ENCODE peak calls at places on chromosomes 5 and 9, in five cellular contexts. J is A549, U is tibial nerve, H is transverse colon, E is HepG2. P is an unnamed sample.

GRCh38 chr5:43065384-43066230 is 25.5 kb upstream of the ANXA2R start:
- DNase-seq in U (peak; percentile 41), H (peak; percentile 62), J (no peak), E (no peak), P (peak; percentile 50)

GRCh38 chr9:20754556-20754955 is 70.5 kb downstream of the FOCAD start:
- DNase-seq in U (no peak), H (no peak), E (no peak), J (no peak), P (no peak)

GRCh38 chr5:3020426-3020825 is 268.9 kb upstream of the IRX2 start:
- DNase-seq in E (no peak), J (no peak), U (no peak), H (no peak), P (no peak)

GRCh38 chr5:148966348-148966747 is 96.5 kb downstream of the SH3TC2 start:
- DNase-seq in E (no peak), U (no peak), J (no peak), H (no peak), P (no peak)

GRCh38 chr5:123929055-123929474 is 417.1 kb downstream of the CSNK1G3 start:
- DNase-seq in H (no peak), J (no peak), U (no peak), E (no peak), P (no peak)

GRCh38 chr5:175354961-175355360 is 89.0 kb downstream of the DRD1 start:
- DNase-seq in J (no peak), E (no peak), H (no peak), U (no peak), P (no peak)

GRCh38 chr5:82225525-82226172 is 52.5 kb downstream of the RPS23 start:
- DNase-seq in E (peak; percentile 55), H (peak; percentile 59), U (peak; percentile 84), J (peak; percentile 41), P (peak; percentile 59)

GRCh38 chr5:80554646-80555045 is 15.4 kb downstream of the ANKRD34B start:
- DNase-seq in E (no peak), J (no peak), H (no peak), U (no peak), P (no peak)

GRCh38 chr5:139651863-139652787 is 4.0 kb downstream of the CXXC5 start:
- DNase-seq in H (peak; percentile 87), U (peak; percentile 88), J (peak; percentile 88), E (no peak), P (peak; percentile 73)

GRCh38 chr5:87912419-87912818 is 356.2 kb downstream of the TMEM161B start:
- DNase-seq in U (no peak), J (no peak), E (no peak), H (no peak), P (no peak)

GRCh38 chr5:147658293-147658932 is 124.1 kb downstream of the JAKMIP2 start:
- DNase-seq in H (no peak), J (no peak), U (no peak), E (no peak), P (no peak)

GRCh38 chr9:90000925-90001324 is 396.1 kb downstream of the GADD45G start:
- DNase-seq in U (no peak), H (no peak), J (no peak), E (no peak), P (no peak)

GRCh38 chr9:92661761-92662160 is 8.2 kb downstream of the IPPK start:
- DNase-seq in E (no peak), H (no peak), J (no peak), U (no peak), P (no peak)

GRCh38 chr5:157828031-157828948 is 30.7 kb downstream of the CLINT1 start:
- DNase-seq in E (no peak), J (no peak), H (no peak), U (no peak), P (no peak)

GRCh38 chr5:68708156-68708841 is 385.5 kb upstream of the SLC30A5 start:
- DNase-seq in U (no peak), H (no peak), J (no peak), E (no peak), P (no peak)

GRCh38 chr5:177607452-177608192 is 7.7 kb downstream of the B4GALT7 start:
- DNase-seq in U (peak; percentile 54), J (peak; percentile 90), H (peak; percentile 83), E (peak; percentile 58), P (peak; percentile 77)

GRCh38 chr5:156391139-156391538 is 64.2 kb downstream of the SGCD start:
- DNase-seq in E (peak; percentile 51), J (no peak), H (no peak), U (no peak), P (no peak)

GRCh38 chr5:155080721-155081120 is 67.2 kb downstream of the KIF4B start:
- DNase-seq in H (no peak), U (no peak), J (no peak), E (no peak), P (no peak)

GRCh38 chr5:132475939-132476852 is 14.4 kb downstream of the IRF1 start:
- DNase-seq in E (peak; percentile 83), H (peak; percentile 66), U (no peak), J (no peak), P (peak; percentile 31)

GRCh38 chr5:68932830-68933434 is 160.9 kb upstream of the SLC30A5 start:
- DNase-seq in H (no peak), J (no peak), U (no peak), E (no peak), P (no peak)

GRCh38 chr9:94611638-94612068 is 18.0 kb upstream of the FBP2 start:
- DNase-seq in U (no peak), H (no peak), E (no peak), J (no peak), P (no peak)

GRCh38 chr5:90488791-90489190 is 14.1 kb downstream of the POLR3G start:
- DNase-seq in E (no peak), U (no peak), H (no peak), J (no peak), P (no peak)

GRCh38 chr5:132033122-132033521 is 21.7 kb upstream of the ACSL6 start:
- DNase-seq in U (no peak), E (no peak), H (no peak), J (no peak), P (no peak)

GRCh38 chr5:89268460-89268859 is 385.5 kb upstream of the MEF2C start:
- DNase-seq in H (peak; percentile 12), U (no peak), E (no peak), J (no peak), P (no peak)

GRCh38 chr5:61637566-61637965 is 305.5 kb downstream of the ZSWIM6 start:
- DNase-seq in H (no peak), U (no peak), E (no peak), J (no peak), P (no peak)

GRCh38 chr5:103849934-103850333 is 287.3 kb upstream of the NUDT12 start:
- DNase-seq in H (no peak), J (peak; percentile 33), U (no peak), E (no peak), P (no peak)

GRCh38 chr5:97635553-97635952 is 452.5 kb upstream of the RIOK2 start:
- DNase-seq in J (no peak), H (no peak), U (no peak), E (no peak), P (no peak)

GRCh38 chr9:111037744-111038335 is 430 bp downstream of the LPAR1 start:
- DNase-seq in E (peak; percentile 6), J (no peak), H (peak; percentile 42), U (no peak), P (peak; percentile 69)

GRCh38 chr9:116087751-116088194 is 65.8 kb upstream of the PAPPA start:
- DNase-seq in U (no peak), H (no peak), J (peak; percentile 47), E (no peak), P (no peak)

DNA sequence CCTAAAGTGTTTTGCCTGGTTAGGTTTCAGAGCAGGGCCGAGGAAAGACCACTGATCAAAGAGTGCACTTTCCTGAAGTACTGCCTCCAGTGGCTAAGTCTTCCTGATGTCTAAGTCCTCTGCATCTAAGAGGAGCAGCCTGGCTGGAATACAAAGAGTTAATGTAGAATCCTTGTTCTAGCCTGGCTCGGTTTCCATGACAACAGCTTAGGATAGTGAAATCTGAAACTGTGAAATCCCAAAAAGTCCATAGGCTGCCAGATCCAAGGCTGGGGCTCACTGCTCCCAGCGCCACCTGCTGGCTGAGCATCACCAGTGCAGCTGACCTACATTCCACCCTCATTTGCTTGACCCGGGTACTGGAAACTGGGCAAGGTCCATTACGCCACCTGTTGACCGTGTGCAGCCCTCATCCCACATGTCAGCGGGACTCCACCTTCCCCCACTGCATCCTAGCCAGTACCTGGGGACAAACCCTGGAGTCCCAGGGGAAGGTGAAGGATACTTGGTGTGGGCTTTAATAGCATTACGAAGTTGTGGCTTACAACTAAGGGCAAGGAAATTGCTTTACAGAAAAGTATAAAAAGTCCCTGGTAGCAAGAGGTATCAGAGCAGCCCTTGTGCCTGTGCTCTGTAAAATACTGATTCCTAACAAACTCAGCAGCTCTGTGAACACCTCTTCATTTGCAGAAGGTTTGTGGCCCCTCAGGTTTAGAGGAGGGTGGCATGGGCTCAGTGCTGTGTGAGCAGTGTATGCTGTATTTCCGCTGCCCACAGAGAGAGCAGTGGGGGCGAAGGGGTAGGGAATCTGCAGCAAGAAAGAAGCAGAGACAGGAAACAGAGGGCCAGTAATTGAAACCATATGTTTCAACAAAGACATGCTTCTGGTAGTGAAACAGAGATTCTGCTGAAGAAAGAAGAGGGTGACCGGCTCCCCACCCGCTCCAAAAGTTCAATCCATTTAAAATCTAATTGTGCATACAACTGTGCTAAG is 36.0 kb downstream of the PCDHGC5 start:
- DNase-seq in U (peak; percentile 89), E (peak; percentile 85), H (peak; percentile 87), J (peak; percentile 92), P (peak; percentile 87)
- TF ChIP-seq EP300 in U (peak; percentile 47), E (peak; percentile 8), H (no peak), J (no peak), P (no peak)

GRCh38 chr5:15501057-15501791 is 1.2 kb downstream of the FBXL7 start:
- DNase-seq in E (no peak), H (peak; percentile 18), U (peak; percentile 50), J (peak; percentile 13), P (peak; percentile 65)

GRCh38 chr5:15506146-15506545 is 6.2 kb downstream of the FBXL7 start:
- DNase-seq in J (no peak), H (no peak), U (no peak), E (no peak), P (no peak)

GRCh38 chr5:15500326-15500958 is 462 bp downstream of the FBXL7 start:
- DNase-seq in U (peak; percentile 49), J (peak; percentile 3), H (peak; percentile 20), E (no peak), P (peak; percentile 78)

GRCh38 chr5:15499528-15500325 is at the start of gene FBXL7:
- DNase-seq in H (peak; percentile 55), J (peak; percentile 28), E (peak; percentile 4), U (peak; percentile 58), P (peak; percentile 83)

GRCh38 chr5:15502208-15502607 is 2.2 kb downstream of the FBXL7 start:
- DNase-seq in U (no peak), E (no peak), J (no peak), H (no peak), P (no peak)
- H3K4me3 ChIP-seq in U (peak overlapping the region; percentile 77), E (no peak overlapping the region), J (no peak overlapping the region), H (no peak overlapping the region), P (peak overlapping the region; percentile 81)

DNA sequence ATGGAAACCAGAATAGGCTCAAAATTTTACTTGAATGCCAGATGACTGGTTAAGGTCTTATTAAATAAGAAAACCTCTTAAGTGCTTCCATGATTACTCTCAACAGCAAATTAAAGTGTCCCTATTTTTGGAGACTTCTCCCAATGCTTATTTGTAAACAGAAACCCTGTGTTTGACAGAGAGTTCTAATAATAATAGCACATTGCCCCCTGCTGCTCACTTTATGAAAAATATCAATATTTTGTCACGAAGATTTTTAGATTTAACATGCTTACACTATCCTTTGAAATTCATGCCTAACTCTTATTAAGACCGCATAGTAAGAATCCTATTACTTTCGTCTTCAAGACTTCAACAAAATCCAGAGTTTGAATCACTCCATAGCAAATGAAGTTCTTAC is 75.4 kb upstream of the PRRC1 start:
- DNase-seq in H (no peak), J (peak; percentile 14), E (no peak), U (no peak), P (no peak)
- TF ChIP-seq CTCF in H (peak; percentile 21), J (peak; percentile 49), E (peak; percentile 12), U (peak; percentile 28), P (no peak)

GRCh38 chr9:97046228-97046627 is 7.3 kb upstream of the CTSV start:
- DNase-seq in U (no peak), H (peak; percentile 75), E (peak; percentile 36), J (peak; percentile 41), P (no peak)
- TF ChIP-seq EP300 in U (no peak), H (no peak), E (no peak), J (no peak), P (no peak)

P was measured in ovary.